ENCODE peak calls at places on chromosomes 2 and 18, in seven cellular contexts. O, N, J, C, H, F and M are unnamed samples.
A peak's percentile ranks its signal among the peaks of the same experiment; 100 is the strongest.

GRCh38 chr2:190119257-190119656 is 56.7 kb upstream of the MSTN start:
- DNase-seq in F (no peak), C (no peak), O (peak; percentile 34), N (no peak), H (no peak), J (no peak), M (no peak)

GRCh38 chr2:212548459-212548815 is 9.8 kb upstream of the ERBB4 start:
- DNase-seq in J (no peak), N (peak; percentile 28), O (no peak), H (no peak), C (peak; percentile 28), F (peak; percentile 28), M (peak; percentile 5)

GRCh38 chr18:74498712-74499629 is 2.8 kb downstream of the CNDP2 start:
- DNase-seq in N (no peak), H (peak; percentile 22), O (peak; percentile 26), C (no peak), J (peak; percentile 58), F (no peak), M (no peak)

GRCh38 chr18:56910967-56911366 is 235.9 kb upstream of the BOD1L2 start:
- DNase-seq in F (no peak), J (no peak), C (no peak), O (no peak), N (no peak), H (no peak), M (peak; percentile 12)

GRCh38 chr2:240235149-240235803 is 94.8 kb upstream of the OTOS start:
- DNase-seq in H (no peak), O (no peak), J (no peak), C (no peak), F (no peak), N (no peak), M (no peak)

GRCh38 chr2:86787701-86788100 is 3.0 kb downstream of the CD8A start:
- DNase-seq in F (no peak), H (no peak), C (no peak), N (no peak), O (no peak), J (no peak), M (no peak)

GRCh38 chr18:42174909-42175308 is 219.9 kb downstream of the PIK3C3 start:
- DNase-seq in C (no peak), N (no peak), H (no peak), F (no peak), J (no peak), O (no peak), M (no peak)

GRCh38 chr2:191758420-191759199 is 80.7 kb downstream of the NABP1 start:
- DNase-seq in J (peak; percentile 64), F (peak; percentile 14), H (peak; percentile 74), N (peak; percentile 57), C (peak; percentile 76), O (no peak), M (peak; percentile 84)

GRCh38 chr18:48804856-48805610 is 145.7 kb downstream of the SMAD7 start:
- DNase-seq in O (no peak), H (no peak), F (no peak), N (no peak), C (no peak), J (no peak), M (no peak)

GRCh38 chr2:157789933-157790511 is 86.1 kb downstream of the ACVR1 start:
- DNase-seq in F (no peak), J (no peak), H (no peak), O (no peak), C (no peak), N (no peak), M (no peak)

GRCh38 chr2:232749331-232749730 is 27.0 kb downstream of the KCNJ13 start:
- DNase-seq in J (no peak), F (no peak), C (no peak), O (no peak), H (no peak), N (no peak), M (no peak)

GRCh38 chr2:38394903-38395341 is 17.8 kb upstream of the ATL2 start:
- DNase-seq in C (peak; percentile 73), N (no peak), H (peak; percentile 78), O (no peak), J (no peak), F (no peak), M (no peak)

GRCh38 chr2:98623657-98624056 is 15.3 kb downstream of the UNC50 start:
- DNase-seq in C (no peak), O (no peak), J (no peak), F (no peak), N (peak; percentile 37), H (no peak), M (no peak)

GRCh38 chr2:25078171-25079049 is 36.5 kb downstream of the EFR3B start:
- DNase-seq in O (no peak), C (peak; percentile 24), J (no peak), N (peak; percentile 91), F (no peak), H (peak; percentile 86), M (no peak)

GRCh38 chr2:234290671-234291070 is 206.2 kb downstream of the ARL4C start:
- DNase-seq in F (no peak), C (no peak), O (no peak), H (no peak), J (no peak), N (no peak), M (no peak)

GRCh38 chr18:49521251-49521650 is 34.2 kb upstream of the C18orf32 start:
- DNase-seq in O (no peak), H (no peak), J (no peak), C (peak; percentile 32), F (no peak), N (no peak), M (no peak)

GRCh38 chr2:203327582-203327917 is 644 bp upstream of the ABI2 start:
- DNase-seq in C (no peak), N (no peak), O (no peak), H (no peak), F (no peak), J (peak; percentile 6), M (no peak)